ENCODE peak calls at places on chromosomes 5 and 9, in ten cellular contexts. T, Y, N, F, M, O, E, J, W and A are unnamed samples.
A peak's percentile ranks its signal among the peaks of the same experiment; 100 is the strongest.

GRCh38 chr5:66436721-66437120 is 159.5 kb upstream of the MAST4 start:
- DNase-seq in T (peak; percentile 8), Y (peak; percentile 2), N (no peak), F (peak; percentile 37), M (peak; percentile 16), O (no peak), E (no peak), J (peak; percentile 58), W (no peak), A (no peak)

GRCh38 chr5:177455036-177455660 is 8.5 kb downstream of the PRR7 start:
- DNase-seq in T (peak; percentile 84), Y (peak; percentile 92), N (no peak), F (peak; percentile 81), M (peak; percentile 90), O (peak; percentile 49), E (peak; percentile 72), J (peak; percentile 90), W (peak; percentile 84), A (peak; percentile 88)

GRCh38 chr9:81529556-81530193 is 159.7 kb downstream of the TLE1 start:
- DNase-seq in T (peak; percentile 16), Y (peak; percentile 53), N (no peak), F (peak; percentile 90), M (no peak), O (peak; percentile 48), E (peak; percentile 68), J (peak; percentile 46), W (peak; percentile 47), A (no peak)

GRCh38 chr9:78676623-78677022 is 379.7 kb downstream of the PSAT1 start:
- DNase-seq in T (no peak), Y (no peak), N (no peak), F (no peak), M (no peak), O (peak; percentile 86), E (peak; percentile 93), J (no peak), W (no peak), A (no peak)

GRCh38 chr9:115403753-115404152 is 285.8 kb upstream of the TNC start:
- DNase-seq in T (no peak), Y (no peak), N (no peak), F (no peak), M (no peak), O (no peak), E (no peak), J (no peak), W (no peak), A (no peak)

GRCh38 chr5:171748720-171749119 is 36.9 kb upstream of the SMIM23 start:
- DNase-seq in T (no peak), Y (no peak), N (no peak), F (no peak), M (no peak), O (no peak), E (no peak), J (no peak), W (no peak), A (no peak)

GRCh38 chr9:23493219-23493618 is 332.8 kb downstream of the ELAVL2 start:
- DNase-seq in T (no peak), Y (no peak), N (no peak), F (no peak), M (no peak), O (no peak), E (no peak), J (no peak), W (no peak), A (no peak)

GRCh38 chr5:6399978-6400910 is 21.9 kb upstream of the MED10 start:
- DNase-seq in T (no peak), Y (no peak), N (no peak), F (peak; percentile 97), M (no peak), O (peak; percentile 85), E (peak; percentile 74), J (no peak), W (no peak), A (no peak)

GRCh38 chr9:123453904-123454321 is 97.9 kb downstream of the CRB2 start:
- DNase-seq in T (no peak), Y (no peak), N (no peak), F (no peak), M (no peak), O (peak; percentile 14), E (peak; percentile 6), J (no peak), W (no peak), A (no peak)

GRCh38 chr9:133121200-133122166 is at the start of gene RALGDS:
- DNase-seq in T (peak; percentile 82), Y (peak; percentile 85), N (no peak), F (peak; percentile 92), M (peak; percentile 94), O (peak; percentile 83), E (peak; percentile 77), J (peak; percentile 90), W (peak; percentile 86), A (peak; percentile 65)

GRCh38 chr9:70131296-70131695 is 87.6 kb downstream of the MAMDC2 start:
- DNase-seq in T (no peak), Y (no peak), N (no peak), F (peak; percentile 37), M (no peak), O (no peak), E (no peak), J (no peak), W (no peak), A (no peak)

GRCh38 chr5:150532161-150532560 is 24.2 kb downstream of the NDST1 start:
- DNase-seq in T (no peak), Y (no peak), N (no peak), F (no peak), M (no peak), O (no peak), E (no peak), J (no peak), W (no peak), A (no peak)

GRCh38 chr5:144778546-144778945 is 607.9 kb downstream of the KCTD16 start:
- DNase-seq in T (no peak), Y (no peak), N (no peak), F (no peak), M (no peak), O (no peak), E (peak; percentile 42), J (no peak), W (no peak), A (no peak)

GRCh38 chr5:53309653-53310052 is 170.8 kb upstream of the FST start:
- DNase-seq in T (no peak), Y (no peak), N (no peak), F (no peak), M (no peak), O (no peak), E (no peak), J (no peak), W (no peak), A (no peak)

DNA sequence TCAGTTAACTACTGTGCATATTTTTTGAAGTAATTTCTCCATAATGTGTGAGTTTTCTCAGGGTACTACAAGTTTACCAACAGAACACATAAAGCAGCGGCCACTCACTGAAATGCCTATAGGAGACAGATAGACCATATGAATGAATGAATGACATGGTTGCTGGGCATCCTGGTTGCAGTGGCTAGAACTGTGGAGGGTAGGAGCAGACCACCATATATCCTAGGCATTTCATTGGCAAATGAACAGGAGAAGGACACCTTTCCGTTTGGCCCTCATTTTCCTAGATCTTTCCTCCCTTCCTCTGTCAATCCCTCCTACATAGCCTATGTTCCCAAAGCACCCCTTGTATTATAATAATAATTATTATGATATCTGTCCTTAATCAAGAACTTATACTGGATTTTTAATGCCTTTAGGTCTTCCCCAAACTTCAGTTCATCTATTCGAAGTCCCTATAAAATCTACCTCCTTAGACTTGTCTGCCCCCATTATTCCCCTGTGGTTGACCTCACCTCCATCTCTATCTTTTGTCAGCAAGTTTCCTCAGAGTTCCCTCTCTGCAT is 472.2 kb downstream of the RAB3C start:
- DNase-seq in T (no peak), Y (no peak), N (no peak), F (no peak), M (no peak), O (no peak), E (no peak), J (no peak), W (no peak), A (no peak)
- H3K4me3 ChIP-seq in T (no peak overlapping the region), Y (no peak overlapping the region), N (no peak overlapping the region), F (no peak overlapping the region), M (no peak overlapping the region), O (no peak overlapping the region), E (no peak overlapping the region), J (no peak overlapping the region), W (no peak overlapping the region), A (no peak overlapping the region)

DNA sequence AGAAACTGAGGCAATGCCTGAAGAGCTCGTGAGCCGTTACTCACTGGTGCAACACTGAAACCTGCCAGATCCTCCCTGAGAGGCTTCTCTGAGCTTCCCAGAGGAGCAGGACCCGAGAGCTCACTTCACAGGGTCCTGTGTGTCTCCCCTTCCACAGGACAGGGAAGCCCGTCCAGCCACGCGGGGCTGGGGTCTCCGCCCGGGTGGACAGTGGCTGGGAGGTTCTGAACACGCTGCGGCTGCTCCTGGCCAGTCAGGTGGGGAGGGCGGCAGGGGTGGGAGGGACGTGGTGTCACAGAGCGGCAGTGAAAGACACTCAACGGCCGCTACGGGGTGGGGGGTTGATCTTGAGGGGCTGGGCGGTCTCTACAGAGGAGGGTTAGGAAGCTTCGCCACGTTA is 290 bp upstream of the ZDHHC11 start:
- DNase-seq in T (no peak), Y (no peak), N (no peak), F (no peak), M (no peak), O (no peak), E (no peak), J (no peak), W (no peak), A (no peak)
- H3K4me3 ChIP-seq in T (no peak overlapping the region), Y (no peak overlapping the region), N (no peak overlapping the region), F (no peak overlapping the region), M (peak overlapping the region; percentile 53), O (no peak overlapping the region), E (no peak overlapping the region), J (no peak overlapping the region), W (no peak overlapping the region), A (no peak overlapping the region)

DNA sequence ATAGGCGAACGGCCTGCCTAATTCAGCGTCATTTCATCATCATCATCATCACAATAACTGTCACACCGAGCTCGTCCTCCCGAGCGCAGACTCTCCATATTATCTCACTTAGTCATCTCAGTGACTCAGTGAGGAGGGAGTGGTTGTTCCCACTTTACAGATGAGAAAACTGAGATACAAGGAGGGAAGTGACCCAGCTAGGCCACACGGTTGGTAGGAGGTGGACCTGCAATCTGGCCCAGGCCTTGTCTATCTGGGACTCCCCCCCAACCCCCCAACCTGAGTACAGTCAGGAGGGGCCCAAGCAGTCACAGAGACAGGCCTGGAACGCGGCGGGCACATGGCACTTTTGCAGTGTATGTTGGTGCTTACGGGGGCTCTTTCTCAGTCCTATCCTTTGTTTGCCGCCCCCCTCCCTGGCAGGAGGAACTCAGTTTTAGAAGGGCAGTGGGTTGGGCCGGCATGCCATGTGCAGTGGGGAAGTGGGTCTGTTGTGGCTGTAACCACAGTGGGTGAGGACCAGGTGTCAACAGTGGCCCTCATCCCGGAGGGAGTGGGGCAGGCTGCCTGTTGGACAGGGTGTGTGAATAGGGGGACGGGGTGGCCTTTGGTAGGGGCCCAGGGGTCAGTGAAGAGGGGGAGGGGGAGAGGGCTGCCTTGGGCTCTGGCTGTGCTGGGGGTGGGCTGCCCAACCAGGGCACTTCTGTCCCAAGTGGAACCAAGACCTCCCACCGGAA is 1.7 kb upstream of the RXRA start:
- DNase-seq in T (no peak), Y (no peak), N (no peak), F (no peak), M (no peak), O (peak; percentile 50), E (peak; percentile 54), J (no peak), W (no peak), A (no peak)
- H3K4me3 ChIP-seq in T (no peak overlapping the region), Y (peak overlapping the region; percentile 87), N (peak overlapping the region; percentile 80), F (peak overlapping the region; percentile 71), M (no peak overlapping the region), O (peak overlapping the region; percentile 83), E (no peak overlapping the region), J (no peak overlapping the region), W (peak overlapping the region; percentile 86), A (no peak overlapping the region)

GRCh38 chr5:61329729-61330128 is 2.3 kb upstream of the ZSWIM6 start:
- DNase-seq in T (no peak), Y (no peak), N (no peak), F (no peak), M (no peak), O (no peak), E (peak; percentile 42), J (no peak), W (peak; percentile 21), A (no peak)
- H3K4me3 ChIP-seq in T (no peak overlapping the region), Y (peak overlapping the region; percentile 97), N (peak overlapping the region; percentile 84), F (peak overlapping the region; percentile 1), M (peak overlapping the region; percentile 90), O (peak overlapping the region; percentile 83), E (peak overlapping the region; percentile 58), J (no peak overlapping the region), W (peak overlapping the region; percentile 85), A (no peak overlapping the region)